ENCODE peak calls at places on chromosome 19, in ten cellular contexts. B is A549; H is neural progenitor cell; Q is anterior cingulate cortex; F is EL; G is GM23338; Z is amniotic stem cell; N is SW480; U is CD4-positive, alpha-beta T cell; T is NCI-H1930. R is an unnamed sample.

GRCh38 chr19:51375504-51376221 is 3.2 kb upstream of the NKG7 start:
- DNase-seq in Q (no peak), T (no peak), Z (no peak), H (no peak), G (no peak), N (no peak), F (no peak), B (no peak), U (no peak), R (no peak)

GRCh38 chr19:3343619-3344502 is 22.5 kb upstream of the NFIC start:
- DNase-seq in N (peak; percentile 80), B (peak; percentile 95), T (no peak), F (peak; percentile 79), Z (no peak), H (no peak), G (peak; percentile 66), Q (peak; percentile 75), U (no peak), R (peak; percentile 62)

GRCh38 chr19:604355-604754 is 14.7 kb downstream of the HCN2 start:
- DNase-seq in N (no peak), U (peak; percentile 37), B (peak; percentile 62), H (no peak), Q (no peak), F (no peak), T (no peak), G (no peak), Z (no peak), R (peak; percentile 31)

GRCh38 chr19:1856698-1857603 is 6.4 kb downstream of the KLF16 start:
- DNase-seq in Z (no peak), Q (no peak), U (peak; percentile 32), F (peak; percentile 89), G (peak; percentile 87), H (peak; percentile 44), B (peak; percentile 87), N (peak; percentile 75), T (no peak), R (peak; percentile 85)

GRCh38 chr19:29483944-29484581 is 41.7 kb upstream of the VSTM2B start:
- DNase-seq in N (no peak), Z (no peak), B (no peak), G (no peak), U (no peak), T (no peak), Q (no peak), F (no peak), H (no peak), R (peak; percentile 39)

GRCh38 chr19:51078731-51079130 is 4.0 kb downstream of the KLK14 start:
- DNase-seq in Q (no peak), B (no peak), F (no peak), H (no peak), Z (no peak), U (no peak), G (no peak), N (no peak), T (no peak), R (no peak)

GRCh38 chr19:9940778-9941177 is 4.5 kb upstream of the OLFM2 start:
- DNase-seq in H (no peak), N (peak; percentile 60), B (no peak), G (no peak), Z (no peak), F (peak; percentile 61), Q (no peak), T (no peak), U (no peak), R (no peak)

GRCh38 chr19:7907122-7907521 is 3.4 kb downstream of the MAP2K7 start:
- DNase-seq in G (no peak), U (no peak), N (no peak), Z (no peak), Q (no peak), H (no peak), T (no peak), B (no peak), F (no peak), R (no peak)

GRCh38 chr19:1232652-1233360 is 5.0 kb downstream of the CBARP start:
- DNase-seq in U (no peak), G (no peak), H (no peak), N (no peak), B (no peak), Q (no peak), Z (no peak), T (no peak), F (peak; percentile 50), R (no peak)

GRCh38 chr19:10861118-10861651 is 10.2 kb upstream of the CARM1 start:
- DNase-seq in Q (no peak), B (peak; percentile 51), H (peak; percentile 45), Z (no peak), G (peak; percentile 83), F (peak; percentile 58), U (no peak), T (no peak), N (peak; percentile 34), R (peak; percentile 75)

GRCh38 chr19:4172861-4173473 is 9.4 kb downstream of the SIRT6 start:
- DNase-seq in G (peak; percentile 90), H (peak; percentile 92), Z (no peak), B (no peak), Q (no peak), F (peak; percentile 35), U (peak; percentile 63), N (peak; percentile 20), T (no peak), R (peak; percentile 85)

GRCh38 chr19:8513687-8514504 is at the start of gene ZNF414:
- DNase-seq in B (peak; percentile 97), U (peak; percentile 91), N (peak; percentile 93), Z (peak; percentile 96), F (peak; percentile 99), T (peak; percentile 80), Q (peak; percentile 96), G (peak; percentile 100), H (peak; percentile 98), R (peak; percentile 99)

GRCh38 chr19:2992958-2993357 is 15.6 kb downstream of the TLE6 start:
- DNase-seq in B (no peak), G (no peak), U (no peak), T (no peak), Z (no peak), H (peak; percentile 43), N (no peak), Q (no peak), F (no peak), R (no peak)

GRCh38 chr19:18280247-18281081 is 958 bp downstream of the JUND start:
- DNase-seq in F (peak; percentile 72), N (peak; percentile 72), B (peak; percentile 76), H (peak; percentile 81), Q (peak; percentile 65), T (peak; percentile 31), Z (no peak), U (peak; percentile 74), G (peak; percentile 46), R (peak; percentile 60)